ENCODE peak calls at places on chromosomes 13 and 19, in ten cellular contexts. X, Q, N, T, Y, S, K, I, R and E are unnamed samples.

GRCh38 chr13:112106467-112107141 is 39.7 kb downstream of the SOX1 start:
- DNase-seq in X (peak), Q (no peak), N (no peak), T (no peak), Y (peak), S (no peak), K (no peak), I (no peak), R (no peak), E (no peak)

GRCh38 chr19:48812094-48812929 is 1.5 kb upstream of the BCAT2 start:
- DNase-seq in X (peak), Q (peak), N (peak), T (no peak), Y (peak), S (peak), K (peak), I (peak), R (peak), E (peak)

GRCh38 chr13:60396783-60397692 is at the start of gene TDRD3:
- DNase-seq in X (peak), Q (peak), N (peak), T (peak), Y (peak), S (peak), K (peak), I (peak), R (peak), E (peak)

GRCh38 chr13:80562423-80562822 is 221.5 kb upstream of the SPRY2 start:
- DNase-seq in X (no peak), Q (no peak), N (no peak), T (no peak), Y (no peak), S (no peak), K (peak), I (no peak), R (no peak), E (no peak)

GRCh38 chr19:49555600-49556411 is 24.6 kb downstream of the NOSIP start:
- DNase-seq in X (peak), Q (peak), N (peak), T (no peak), Y (no peak), S (peak), K (peak), I (peak), R (peak), E (no peak)

GRCh38 chr13:41897126-41897525 is 63.8 kb downstream of the VWA8 start:
- DNase-seq in X (no peak), Q (no peak), N (no peak), T (no peak), Y (no peak), S (no peak), K (no peak), I (no peak), R (no peak), E (no peak)

GRCh38 chr13:28530729-28531194 is 35.8 kb upstream of the FLT1 start:
- DNase-seq in X (peak), Q (no peak), N (no peak), T (no peak), Y (no peak), S (no peak), K (peak), I (no peak), R (peak), E (no peak)

GRCh38 chr13:110531671-110532083 is 29.8 kb downstream of the RAB20 start:
- DNase-seq in X (peak), Q (no peak), N (no peak), T (no peak), Y (no peak), S (no peak), K (no peak), I (peak), R (no peak), E (no peak)

GRCh38 chr13:46638262-46638661 is 85.3 kb downstream of the LRCH1 start:
- DNase-seq in X (no peak), Q (no peak), N (no peak), T (no peak), Y (no peak), S (no peak), K (no peak), I (no peak), R (no peak), E (no peak)

GRCh38 chr13:24911135-24911524 is 147.2 kb downstream of the RNF17 start:
- DNase-seq in X (no peak), Q (no peak), N (no peak), T (peak), Y (no peak), S (no peak), K (peak), I (no peak), R (peak), E (no peak)

GRCh38 chr13:72932250-72932649 is 126.6 kb upstream of the KLF5 start:
- DNase-seq in X (no peak), Q (no peak), N (no peak), T (no peak), Y (no peak), S (no peak), K (no peak), I (no peak), R (peak), E (no peak)